ENCODE peak calls at places on chromosomes 3 and 15, in four cellular contexts. R is endothelial cell, Q is AG08396, M is IMR-90. U is an unnamed sample.

GRCh38 chr3:71173421-71173975 is 410.0 kb downstream of the FOXP1 start:
- DNase-seq in R (no peak), Q (peak; percentile 11), M (peak; percentile 83), U (peak; percentile 71)

GRCh38 chr3:57411715-57412114 is 119.2 kb upstream of the ASB14 start:
- DNase-seq in R (no peak), Q (no peak), M (no peak), U (no peak)

GRCh38 chr3:193130576-193130975 is 110.4 kb upstream of the PLAAT1 start:
- DNase-seq in R (no peak), Q (no peak), M (no peak), U (no peak)

GRCh38 chr3:79018671-79019136 is 749.1 kb downstream of the ROBO1 start:
- DNase-seq in R (peak; percentile 71), Q (peak; percentile 66), M (peak; percentile 64), U (no peak)

GRCh38 chr3:114659109-114660081 is 365.6 kb downstream of the TIGIT start:
- DNase-seq in R (no peak), Q (no peak), M (no peak), U (no peak)

GRCh38 chr15:92071030-92071644 is 217.6 kb downstream of the SLCO3A1 start:
- DNase-seq in R (no peak), Q (no peak), M (no peak), U (no peak)

GRCh38 chr3:124699686-124700396 is 30.4 kb upstream of the UMPS start:
- DNase-seq in R (no peak), Q (no peak), M (no peak), U (no peak)

GRCh38 chr3:107942244-107942643 is 148.6 kb downstream of the CD47 start:
- DNase-seq in R (no peak), Q (no peak), M (peak; percentile 13), U (peak; percentile 49)

GRCh38 chr3:108289159-108289558 is 7.2 kb upstream of the HHLA2 start:
- DNase-seq in R (no peak), Q (no peak), M (no peak), U (no peak)

GRCh38 chr3:24100694-24101402 is 155.8 kb downstream of the NR1D2 start:
- DNase-seq in R (no peak), Q (no peak), M (peak; percentile 5), U (no peak)

GRCh38 chr3:120093119-120093922 is 926 bp downstream of the GSK3B start:
- DNase-seq in R (peak; percentile 8), Q (no peak), M (peak; percentile 85), U (peak; percentile 65)

GRCh38 chr3:141331370-141332318 is 36.7 kb upstream of the ZBTB38 start:
- DNase-seq in R (no peak), Q (peak; percentile 86), M (peak; percentile 99), U (peak; percentile 97)

GRCh38 chr3:128319741-128320141 is 146.9 kb downstream of the DNAJB8 start:
- DNase-seq in R (no peak), Q (no peak), M (no peak), U (no peak)

GRCh38 chr15:36390491-36390890 is 188.9 kb upstream of the CDIN1 start:
- DNase-seq in R (no peak), Q (no peak), M (no peak), U (no peak)

GRCh38 chr3:38497026-38497425 is 886 bp downstream of the EXOG start:
- DNase-seq in R (no peak), Q (no peak), M (peak; percentile 40), U (peak; percentile 24)

GRCh38 chr3:109897734-109898133 is 560.4 kb upstream of the DPPA4 start:
- DNase-seq in R (no peak), Q (no peak), M (peak; percentile 52), U (no peak)

U was measured in HS-5.